ENCODE peak calls at places on chromosomes 6 and 20, in nine cellular contexts. M is CD8-positive, alpha-beta memory T cell; R is body of pancreas; J is breast epithelium; S is cardiac muscle cell; F is thyroid gland; X is CD8-positive, alpha-beta T cell; O is hepatocyte; Y is DND-41. P is an unnamed sample.

GRCh38 chr20:64166712-64167615 is 2.7 kb downstream of the MYT1 start:
- DNase-seq in F (no peak), O (no peak), M (no peak), J (no peak), S (no peak), Y (no peak), X (no peak), R (no peak), P (peak; percentile 50)

GRCh38 chr20:61436674-61437279 is 184.7 kb downstream of the CDH4 start:
- DNase-seq in O (no peak), R (no peak), X (no peak), J (no peak), F (no peak), M (no peak), S (peak; percentile 86), Y (no peak), P (no peak)

GRCh38 chr6:152696543-152696942 is 1.2 kb upstream of the MYCT1 start:
- DNase-seq in J (no peak), R (no peak), O (no peak), X (no peak), F (no peak), S (peak; percentile 80), Y (no peak), M (no peak), P (no peak)

GRCh38 chr20:48802216-48802615 is 25.6 kb downstream of the PREX1 start:
- DNase-seq in O (no peak), Y (no peak), S (no peak), X (no peak), M (no peak), R (no peak), F (no peak), J (no peak), P (no peak)

GRCh38 chr6:163883946-163884345 is 469.4 kb downstream of the QKI start:
- DNase-seq in F (no peak), J (no peak), S (peak; percentile 51), R (no peak), X (no peak), Y (no peak), M (no peak), O (no peak), P (no peak)

GRCh38 chr6:11616200-11616611 is 78.7 kb downstream of the TMEM170B start:
- DNase-seq in M (no peak), X (no peak), F (no peak), J (no peak), Y (no peak), O (no peak), R (no peak), S (peak; percentile 50), P (no peak)

GRCh38 chr6:39847216-39847615 is 55.0 kb downstream of the DAAM2 start:
- DNase-seq in O (no peak), F (peak; percentile 50), S (peak; percentile 81), Y (no peak), X (no peak), J (no peak), R (peak; percentile 54), M (no peak), P (no peak)

GRCh38 chr20:42628683-42629082 is 561.0 kb downstream of the PTPRT start:
- DNase-seq in S (no peak), X (no peak), R (no peak), M (no peak), F (no peak), J (no peak), Y (no peak), O (no peak), P (no peak)

GRCh38 chr6:158715330-158716311 is 65.8 kb downstream of the SYTL3 start:
- DNase-seq in J (no peak), R (no peak), Y (no peak), M (no peak), O (no peak), F (peak; percentile 53), X (no peak), S (no peak), P (peak; percentile 47)

GRCh38 chr6:14880717-14881116 is 365.2 kb upstream of the JARID2 start:
- DNase-seq in Y (no peak), M (no peak), F (no peak), O (no peak), R (no peak), X (no peak), J (no peak), S (peak; percentile 56), P (no peak)

DNA sequence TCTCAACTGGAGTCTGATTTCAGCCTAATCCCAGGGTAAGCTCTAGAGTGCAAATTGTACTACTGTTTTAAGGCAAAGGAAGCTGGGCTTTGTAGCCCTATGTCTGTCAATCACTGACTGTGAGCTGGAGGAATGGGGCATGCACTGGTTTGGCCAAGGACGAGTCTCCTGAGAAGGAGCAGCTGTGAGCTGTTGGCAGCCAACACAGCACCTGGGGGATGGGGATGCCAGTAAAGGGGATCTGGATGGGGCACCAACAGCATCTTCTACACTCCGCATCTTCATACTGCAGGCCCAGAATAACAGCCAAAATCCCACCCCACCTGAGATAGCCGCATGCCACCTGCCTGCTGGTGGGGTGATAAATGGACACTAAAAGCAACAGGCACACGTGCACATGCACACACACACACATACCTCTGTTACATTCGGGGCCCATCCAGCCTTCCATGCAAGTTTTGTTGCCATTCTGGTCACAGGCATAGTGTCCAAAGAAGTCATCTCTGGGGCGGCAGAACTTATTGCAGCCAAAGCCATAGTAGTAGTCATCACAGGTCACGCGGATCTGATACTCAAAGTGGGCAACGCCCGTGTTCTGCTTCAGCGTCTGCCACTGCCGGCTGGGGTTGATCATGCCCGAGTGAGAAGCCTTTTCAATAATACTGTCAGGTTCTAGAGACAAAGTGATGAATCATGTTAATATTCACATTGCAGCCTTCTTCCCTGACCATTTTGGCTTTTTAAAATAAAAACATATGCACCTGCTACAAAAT is 15.6 kb downstream of the JAG1 start:
- DNase-seq in O (no peak), X (no peak), R (peak; percentile 65), S (no peak), J (no peak), Y (no peak), M (no peak), F (peak; percentile 45), P (no peak)
- H3K36me3 ChIP-seq in O (no peaks in the 10 kb centered on the region), X (no peaks in the 10 kb centered on the region), R (peaks cover 3% of the 10 kb centered on the region), S (peaks cover 30% of the 10 kb centered on the region), J (no peaks in the 10 kb centered on the region), Y (no peaks in the 10 kb centered on the region), M (no peaks in the 10 kb centered on the region), F (peaks cover 3% of the 10 kb centered on the region), P (peaks cover 31% of the 10 kb centered on the region)

GRCh38 chr20:57699395-57699794 is 10.4 kb downstream of the PMEPA1 start:
- DNase-seq in F (no peak), J (no peak), X (no peak), M (no peak), Y (no peak), R (no peak), O (no peak), S (no peak), P (no peak)
- H3K4me1 ChIP-seq in F (no peaks in the 10 kb centered on the region), J (peaks cover 12% of the 10 kb centered on the region), X (no peaks in the 10 kb centered on the region), M (no peaks in the 10 kb centered on the region), Y (no peaks in the 10 kb centered on the region), R (peaks cover 37% of the 10 kb centered on the region), O (peaks cover 17% of the 10 kb centered on the region), S (no peaks in the 10 kb centered on the region), P (peaks cover 30% of the 10 kb centered on the region)

DNA sequence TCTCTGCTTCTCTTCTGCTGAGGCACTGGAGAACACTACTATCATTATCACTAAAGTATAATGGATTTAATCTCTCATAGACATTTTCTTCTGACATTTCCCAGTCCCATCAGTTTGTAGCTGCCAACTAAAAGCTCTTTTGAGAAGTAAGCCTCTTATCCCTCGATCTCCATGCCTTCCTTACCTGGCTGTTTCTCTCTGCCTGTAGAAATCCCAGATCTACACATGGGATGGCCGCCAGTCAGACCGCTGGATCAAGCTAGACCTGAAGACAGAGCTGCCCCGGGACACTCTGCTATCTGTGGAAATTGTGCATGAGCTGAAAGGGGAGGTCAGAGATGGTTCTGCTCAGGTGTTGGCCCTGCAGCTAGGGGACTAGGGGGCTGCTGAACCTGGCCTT is 25.4 kb downstream of the CCDC167 start:
- DNase-seq in F (no peak), Y (no peak), X (no peak), O (no peak), S (no peak), R (no peak), J (no peak), M (no peak), P (no peak)
- H3K36me3 ChIP-seq in F (peaks cover 44% of the 10 kb centered on the region), Y (peaks cover 90% of the 10 kb centered on the region), X (peaks cover 78% of the 10 kb centered on the region), O (no peaks in the 10 kb centered on the region), S (peaks cover 32% of the 10 kb centered on the region), R (peaks cover 34% of the 10 kb centered on the region), J (no peaks in the 10 kb centered on the region), M (peaks cover 74% of the 10 kb centered on the region), P (peaks cover 24% of the 10 kb centered on the region)

DNA sequence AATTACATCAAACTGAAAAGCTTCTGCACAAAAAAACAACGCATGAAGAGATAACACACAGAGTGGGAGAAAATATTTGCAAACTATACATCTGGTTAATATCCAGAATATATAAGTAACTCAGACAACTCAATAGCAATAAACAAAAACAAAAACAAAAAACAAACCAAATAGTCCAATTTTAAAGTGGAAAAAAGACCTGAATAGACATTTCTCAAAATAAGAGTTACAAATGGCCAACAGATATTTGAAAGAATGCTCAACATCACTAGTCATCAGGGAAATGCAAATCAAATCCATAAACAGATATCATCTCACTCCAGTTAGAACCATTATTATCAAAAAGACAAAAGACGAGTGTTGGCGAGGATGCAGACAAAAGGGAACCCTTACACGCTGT is 28.8 kb upstream of the TOP1 start:
- DNase-seq in Y (no peak), F (no peak), J (no peak), R (no peak), X (no peak), O (no peak), M (no peak), S (no peak), P (no peak)
- H3K4me1 ChIP-seq in Y (no peaks in the 10 kb centered on the region), F (peaks cover 24% of the 10 kb centered on the region), J (peaks cover 4% of the 10 kb centered on the region), R (peaks cover 23% of the 10 kb centered on the region), X (peaks cover 6% of the 10 kb centered on the region), O (peaks cover 6% of the 10 kb centered on the region), M (peaks cover 13% of the 10 kb centered on the region), S (no peaks in the 10 kb centered on the region), P (peaks cover 34% of the 10 kb centered on the region)

GRCh38 chr20:37237656-37238055 is 24.0 kb downstream of the GHRH start:
- DNase-seq in S (no peak), R (peak; percentile 4), J (no peak), O (no peak), F (no peak), X (no peak), Y (no peak), M (no peak), P (no peak)
- H3K36me3 ChIP-seq in S (peaks cover 67% of the 10 kb centered on the region), R (peaks cover 63% of the 10 kb centered on the region), J (peaks cover 8% of the 10 kb centered on the region), O (peaks cover 8% of the 10 kb centered on the region), F (peaks cover 89% of the 10 kb centered on the region), X (peaks cover 74% of the 10 kb centered on the region), Y (peaks cover 97% of the 10 kb centered on the region), M (peaks cover 67% of the 10 kb centered on the region), P (peaks cover 42% of the 10 kb centered on the region)

DNA sequence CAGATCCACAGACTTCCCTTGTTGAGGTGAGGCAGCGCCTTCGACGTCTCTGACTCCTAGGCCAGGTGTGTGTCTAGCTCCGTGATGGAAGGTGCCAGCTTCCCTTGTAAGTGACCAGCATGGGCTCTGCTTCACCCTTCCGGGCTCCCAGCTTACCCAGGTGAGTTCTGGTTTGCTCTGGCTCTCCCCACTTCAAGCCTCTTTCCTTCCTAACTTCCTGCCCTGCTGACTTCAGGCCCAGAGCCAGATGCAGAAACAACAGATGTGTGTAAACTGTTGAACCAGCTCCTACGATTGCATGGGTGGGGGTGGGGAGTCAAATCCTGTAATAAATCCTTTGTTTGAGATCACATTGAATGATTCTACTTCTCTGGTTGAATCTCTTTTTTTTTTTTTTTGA is 51.6 kb upstream of the BMP6 start:
- DNase-seq in R (no peak), M (no peak), J (no peak), O (no peak), X (no peak), S (peak; percentile 30), Y (no peak), F (peak; percentile 94), P (no peak)
- H3K4me1 ChIP-seq in R (no peaks in the 10 kb centered on the region), M (no peaks in the 10 kb centered on the region), J (peaks cover 3% of the 10 kb centered on the region), O (peaks cover 15% of the 10 kb centered on the region), X (no peaks in the 10 kb centered on the region), S (no peaks in the 10 kb centered on the region), Y (no peaks in the 10 kb centered on the region), F (peaks cover 20% of the 10 kb centered on the region), P (no peaks in the 10 kb centered on the region)

GRCh38 chr6:36685926-36686667 is 7.6 kb downstream of the CDKN1A start:
- DNase-seq in M (no peak), R (no peak), X (no peak), S (no peak), F (no peak), Y (no peak), O (no peak), J (no peak), P (peak; percentile 69)
- H3K36me3 ChIP-seq in M (no peaks in the 10 kb centered on the region), R (peaks cover 27% of the 10 kb centered on the region), X (no peaks in the 10 kb centered on the region), S (no peaks in the 10 kb centered on the region), F (peaks cover 31% of the 10 kb centered on the region), Y (peaks cover 30% of the 10 kb centered on the region), O (peaks cover 10% of the 10 kb centered on the region), J (peaks cover 7% of the 10 kb centered on the region), P (peaks cover 34% of the 10 kb centered on the region)